ENCODE peak calls at places on chromosomes 5 and 9, in six cellular contexts. Z, M, D, U, F and Y are unnamed samples.

GRCh38 chr9:114285166-114285867 is 37.6 kb upstream of the ORM1 start:
- DNase-seq in D (peak; percentile 52), U (no peak), M (no peak), Z (peak; percentile 43), F (peak; percentile 88), Y (peak; percentile 91)

GRCh38 chr5:68077349-68077894 is 138.1 kb upstream of the PIK3R1 start:
- DNase-seq in Z (no peak), U (no peak), M (no peak), F (no peak), D (no peak), Y (no peak)

GRCh38 chr9:120733190-120733589 is 18.9 kb upstream of the MEGF9 start:
- DNase-seq in U (no peak), D (no peak), Z (no peak), M (peak; percentile 46), F (peak; percentile 84), Y (peak; percentile 76)

GRCh38 chr5:150320048-150320555 is 17.4 kb upstream of the ARSI start:
- DNase-seq in D (no peak), M (peak; percentile 49), Z (no peak), U (no peak), F (no peak), Y (peak; percentile 72)

GRCh38 chr9:6667633-6668280 is 22.2 kb upstream of the GLDC start:
- DNase-seq in Z (no peak), U (no peak), D (peak; percentile 50), F (peak; percentile 40), M (no peak), Y (peak; percentile 47)

GRCh38 chr5:42059291-42059690 is 134.2 kb downstream of the FBXO4 start:
- DNase-seq in M (no peak), U (no peak), Z (no peak), D (no peak), F (no peak), Y (no peak)

GRCh38 chr9:128085852-128086409 is 17.9 kb downstream of the SLC25A25 start:
- DNase-seq in Z (no peak), U (no peak), M (no peak), F (no peak), D (no peak), Y (no peak)

GRCh38 chr9:129962376-129962765 is 80.6 kb downstream of the FNBP1 start:
- DNase-seq in F (no peak), Z (no peak), D (no peak), M (no peak), U (no peak), Y (no peak)

GRCh38 chr5:155794801-155795200 is 532.2 kb upstream of the SGCD start:
- DNase-seq in M (no peak), D (no peak), Z (no peak), F (no peak), U (no peak), Y (no peak)

GRCh38 chr5:112183103-112183634 is 235.9 kb downstream of the EPB41L4A start:
- DNase-seq in M (no peak), F (no peak), D (peak; percentile 38), U (no peak), Z (no peak), Y (no peak)

GRCh38 chr9:16293610-16294009 is 576.9 kb downstream of the BNC2 start:
- DNase-seq in D (no peak), M (no peak), Z (no peak), U (no peak), F (no peak), Y (no peak)

GRCh38 chr5:137880313-137880712 is 8.9 kb upstream of the PKD2L2 start:
- DNase-seq in U (no peak), F (no peak), Z (no peak), D (no peak), M (no peak), Y (no peak)

GRCh38 chr9:68546596-68547390 is 6.1 kb upstream of the TMEM252 start:
- DNase-seq in D (no peak), F (no peak), M (no peak), Z (no peak), U (no peak), Y (no peak)

GRCh38 chr5:116424951-116425350 is 149.7 kb downstream of the SEMA6A start:
- DNase-seq in U (no peak), D (no peak), M (no peak), F (no peak), Z (no peak), Y (no peak)

GRCh38 chr5:20105915-20106314 is 117.9 kb upstream of the CDH18 start:
- DNase-seq in M (no peak), Z (no peak), F (no peak), D (no peak), U (no peak), Y (no peak)

GRCh38 chr5:81786509-81786908 is 35.6 kb upstream of the SSBP2 start:
- DNase-seq in Z (no peak), M (no peak), F (no peak), D (no peak), U (no peak), Y (no peak)

GRCh38 chr9:93958875-93959682 is 3.9 kb upstream of the BARX1 start:
- DNase-seq in F (no peak), M (no peak), Z (no peak), U (no peak), D (peak; percentile 79), Y (no peak)

GRCh38 chr5:315488-316209 is 5.9 kb upstream of the AHRR start:
- DNase-seq in F (no peak), U (no peak), D (peak; percentile 35), Z (no peak), M (no peak), Y (peak; percentile 5)

GRCh38 chr9:89813482-89813881 is 208.7 kb downstream of the GADD45G start:
- DNase-seq in U (no peak), M (no peak), Z (no peak), F (no peak), D (peak; percentile 5), Y (no peak)

GRCh38 chr5:1380011-1380817 is 35.3 kb upstream of the CLPTM1L start:
- DNase-seq in Z (no peak), M (peak; percentile 13), F (no peak), U (peak; percentile 3), D (peak; percentile 91), Y (peak; percentile 37)

GRCh38 chr9:128190516-128191405 is 611 bp downstream of the CIZ1 start:
- DNase-seq in F (no peak), D (no peak), M (peak; percentile 42), U (peak; percentile 6), Z (no peak), Y (no peak)

GRCh38 chr5:56525117-56525516 is 290.2 kb upstream of the MAP3K1 start:
- DNase-seq in Z (no peak), M (no peak), D (no peak), U (no peak), F (no peak), Y (no peak)

GRCh38 chr5:154834045-154834444 is 16.4 kb downstream of the FAXDC2 start:
- DNase-seq in F (no peak), D (no peak), U (no peak), M (no peak), Z (no peak), Y (no peak)